ENCODE peak calls at places on chromosomes 1 and 21, in eight cellular contexts. N is PC-9; B is heart right ventricle; K is cardiac fibroblast; G is CD8-positive, alpha-beta T cell; Q is skeletal muscle cell; Y is suprapubic skin; U is mucosa of descending colon. R is an unnamed sample.

GRCh38 chr1:29122987-29123870 is 474 bp downstream of the TMEM200B start:
- DNase-seq in Q (no peak), B (peak; percentile 40), G (no peak), K (peak; percentile 40), Y (no peak), U (no peak), N (no peak), R (no peak)

GRCh38 chr21:34302496-34302895 is 61.3 kb upstream of the KCNE2 start:
- DNase-seq in N (no peak), Y (no peak), U (no peak), Q (no peak), K (no peak), B (no peak), G (no peak), R (no peak)

GRCh38 chr21:43634618-43635017 is 24.7 kb downstream of the HSF2BP start:
- DNase-seq in B (no peak), Q (no peak), U (no peak), K (no peak), N (no peak), Y (no peak), G (no peak), R (no peak)

GRCh38 chr1:100736766-100737165 is 17.2 kb downstream of the VCAM1 start:
- DNase-seq in U (no peak), Q (peak; percentile 53), K (peak; percentile 56), Y (no peak), B (no peak), G (no peak), N (no peak), R (no peak)

GRCh38 chr1:246705368-246705767 is 18.8 kb upstream of the SCCPDH start:
- DNase-seq in K (peak; percentile 88), G (no peak), Y (no peak), Q (peak; percentile 69), U (no peak), N (peak; percentile 91), B (no peak), R (peak; percentile 92)

GRCh38 chr1:214927791-214928190 is 154.7 kb upstream of the KCNK2 start:
- DNase-seq in B (no peak), Q (no peak), G (no peak), N (no peak), K (no peak), U (no peak), Y (no peak), R (no peak)

GRCh38 chr21:33947451-33948095 is 32.0 kb upstream of the ATP5PO start:
- DNase-seq in N (peak; percentile 97), B (peak; percentile 47), G (peak; percentile 76), Q (peak; percentile 92), K (peak; percentile 95), Y (peak; percentile 91), U (peak; percentile 73), R (peak; percentile 84)

GRCh38 chr1:101282314-101283087 is 45.7 kb downstream of the S1PR1 start:
- DNase-seq in K (peak; percentile 64), U (no peak), G (no peak), B (no peak), Y (no peak), N (no peak), Q (peak; percentile 74), R (no peak)

GRCh38 chr21:44012474-44013379 is 618 bp downstream of the TRAPPC10 start:
- DNase-seq in U (peak; percentile 76), N (no peak), G (peak; percentile 71), K (peak; percentile 43), Y (no peak), Q (no peak), B (peak; percentile 73), R (no peak)

DNA sequence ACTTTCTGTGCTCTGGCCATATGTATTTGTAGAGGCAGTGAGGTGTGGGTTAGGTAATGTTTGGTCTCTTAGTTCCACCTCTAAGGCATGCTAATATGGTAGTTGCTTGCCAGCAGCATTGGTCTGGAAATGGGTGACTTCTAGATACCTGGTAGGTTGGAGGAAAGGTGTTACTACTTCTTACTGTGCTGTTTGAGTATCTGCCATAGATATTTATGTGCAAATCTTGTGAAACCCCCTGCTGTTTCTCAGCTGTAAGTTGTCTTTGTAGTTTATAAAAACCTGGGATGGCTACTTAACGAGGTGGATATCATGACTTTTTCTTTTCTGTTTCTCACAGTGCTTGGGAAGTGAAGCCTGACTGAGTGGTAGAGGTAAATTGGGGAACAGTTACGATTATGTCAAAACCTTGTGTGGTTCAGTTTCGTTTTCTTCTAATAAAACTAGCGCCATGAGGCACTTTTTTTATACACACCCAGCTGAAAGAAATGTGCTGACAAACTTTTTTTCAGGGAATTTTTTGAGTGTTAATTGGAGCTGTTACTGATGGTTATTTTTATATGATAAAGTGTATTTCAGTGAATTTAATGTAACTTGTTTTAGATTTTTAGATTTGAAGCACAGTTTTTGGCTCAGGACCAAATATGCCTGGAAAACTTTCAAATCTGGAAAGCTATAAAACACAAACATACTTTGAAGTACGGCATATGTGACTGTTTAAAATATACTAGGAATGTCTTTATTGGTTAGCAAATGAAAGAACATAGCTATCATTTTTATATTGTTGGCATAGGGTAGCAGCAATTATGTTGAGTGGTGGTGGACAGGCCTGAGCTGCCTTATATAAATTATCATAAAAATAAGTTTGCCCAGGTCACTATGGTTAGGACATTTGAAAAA is 42.1 kb downstream of the CAMSAP2 start:
- DNase-seq in Q (no peak), Y (no peak), B (no peak), N (no peak), K (peak; percentile 56), G (no peak), U (no peak), R (no peak)
- H3K4me3 ChIP-seq in Q (no peak overlapping the region), Y (peak overlapping the region; percentile 21), B (peak overlapping the region; percentile 18), N (no peak overlapping the region), K (peak overlapping the region; percentile 24), G (no peak overlapping the region), U (no peak overlapping the region), R (peak overlapping the region; percentile 9)

GRCh38 chr21:15735409-15735808 is 5.6 kb downstream of the USP25 start:
- DNase-seq in N (no peak), K (no peak), G (no peak), Q (no peak), U (no peak), Y (no peak), B (no peak), R (no peak)

GRCh38 chr21:15730484-15731242 is 881 bp downstream of the USP25 start:
- DNase-seq in N (no peak), K (no peak), Y (no peak), G (no peak), Q (no peak), U (peak; percentile 43), B (no peak), R (no peak)

GRCh38 chr21:15731243-15731613 is 1.4 kb downstream of the USP25 start:
- DNase-seq in Y (no peak), K (no peak), B (no peak), U (no peak), G (no peak), Q (no peak), N (peak; percentile 71), R (no peak)

GRCh38 chr21:15732290-15732995 is 2.7 kb downstream of the USP25 start:
- DNase-seq in G (no peak), N (peak; percentile 72), Q (no peak), U (peak; percentile 36), Y (no peak), B (no peak), K (peak; percentile 50), R (no peak)

DNA sequence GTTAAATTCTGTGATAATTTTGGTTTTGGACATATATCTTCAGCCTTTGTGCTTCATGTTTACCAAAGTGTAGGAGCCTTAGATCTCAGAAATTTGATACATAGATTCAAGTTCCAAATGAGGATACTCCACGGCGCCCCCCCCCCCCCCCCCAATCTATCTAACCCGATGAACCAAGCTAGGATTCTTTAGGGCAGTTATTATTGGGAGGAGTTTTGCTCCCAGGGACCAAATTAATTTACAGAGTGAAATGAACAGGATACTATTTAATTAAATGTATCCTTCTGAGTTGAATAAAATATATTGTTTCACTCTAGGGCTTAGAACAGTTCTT is 3.2 kb downstream of the USP25 start:
- DNase-seq in N (no peak), U (no peak), K (no peak), Q (no peak), B (no peak), Y (no peak), G (no peak), R (no peak)
- H3K4me3 ChIP-seq in N (peak overlapping the region; percentile 79), U (no peak overlapping the region), K (peak overlapping the region; percentile 82), Q (peak overlapping the region; percentile 1), B (peak overlapping the region; percentile 83), Y (peak overlapping the region; percentile 93), G (peak overlapping the region; percentile 43), R (no peak overlapping the region)

GRCh38 chr1:31524196-31524967 is 51.9 kb upstream of the TINAGL1 start:
- DNase-seq in Q (no peak), N (no peak), U (no peak), Y (no peak), B (no peak), G (no peak), K (no peak), R (no peak)

GRCh38 chr1:31532114-31532644 is 44.1 kb upstream of the TINAGL1 start:
- DNase-seq in B (no peak), Y (no peak), K (peak; percentile 16), U (no peak), Q (no peak), N (no peak), G (no peak), R (no peak)

GRCh38 chr1:31535561-31535960 is 40.8 kb upstream of the TINAGL1 start:
- DNase-seq in G (no peak), Y (no peak), N (peak; percentile 82), K (no peak), Q (no peak), B (no peak), U (no peak), R (no peak)

GRCh38 chr1:31531177-31532000 is 44.9 kb upstream of the TINAGL1 start:
- DNase-seq in N (peak; percentile 77), U (no peak), B (no peak), Y (no peak), K (peak; percentile 65), G (no peak), Q (no peak), R (no peak)

GRCh38 chr1:31529999-31530705 is 46.2 kb upstream of the TINAGL1 start:
- DNase-seq in Y (no peak), B (no peak), Q (no peak), N (no peak), G (no peak), U (no peak), K (no peak), R (no peak)
- H3K4me3 ChIP-seq in Y (no peak overlapping the region), B (no peak overlapping the region), Q (no peak overlapping the region), N (no peak overlapping the region), G (no peak overlapping the region), U (no peak overlapping the region), K (no peak overlapping the region), R (no peak overlapping the region)

GRCh38 chr1:34275150-34275549 is 98.4 kb downstream of the C1orf94 start:
- DNase-seq in G (no peak), B (no peak), Q (no peak), Y (no peak), N (no peak), U (no peak), K (no peak), R (no peak)

GRCh38 chr1:34267326-34267725 is 90.6 kb downstream of the C1orf94 start:
- DNase-seq in Y (no peak), U (no peak), K (no peak), G (no peak), N (no peak), B (no peak), Q (no peak), R (no peak)

GRCh38 chr1:34270181-34270580 is 93.5 kb downstream of the C1orf94 start:
- DNase-seq in Q (no peak), G (no peak), U (no peak), K (no peak), B (no peak), N (no peak), Y (no peak), R (no peak)

GRCh38 chr1:34268311-34269042 is 91.8 kb downstream of the C1orf94 start:
- DNase-seq in Y (no peak), K (no peak), U (no peak), B (no peak), N (no peak), Q (peak; percentile 21), G (no peak), R (peak; percentile 95)

GRCh38 chr1:34272152-34272551 is 95.4 kb downstream of the C1orf94 start:
- DNase-seq in N (no peak), B (no peak), Y (no peak), U (no peak), Q (no peak), G (no peak), K (no peak), R (no peak)
- H3K4me3 ChIP-seq in N (no peak overlapping the region), B (no peak overlapping the region), Y (no peak overlapping the region), U (no peak overlapping the region), Q (no peak overlapping the region), G (no peak overlapping the region), K (no peak overlapping the region), R (no peak overlapping the region)

R was measured in AG09309.